ENCODE peak calls at places on chromosomes 6 and 20, in five cellular contexts. Q, Y, K, E and L are unnamed samples.

GRCh38 chr6:126307859-126308258 is 32.1 kb upstream of the CENPW start:
- DNase-seq in E (no peak), K (peak), Q (no peak), Y (no peak), L (no peak)

GRCh38 chr6:42140051-42140450 is 2.4 kb downstream of the C6orf132 start:
- DNase-seq in K (no peak), Y (no peak), Q (no peak), E (no peak), L (no peak)

GRCh38 chr6:114084327-114084890 is 113.5 kb upstream of the HDAC2 start:
- DNase-seq in E (no peak), K (no peak), Y (no peak), Q (no peak), L (no peak)

GRCh38 chr20:14879839-14880238 is 542.4 kb upstream of the FLRT3 start:
- DNase-seq in Q (no peak), E (no peak), K (no peak), Y (no peak), L (no peak)

GRCh38 chr6:32664827-32665362 is 1.6 kb downstream of the HLA-DQB1 start:
- DNase-seq in Q (no peak), K (no peak), Y (no peak), E (no peak), L (no peak)

GRCh38 chr6:14881399-14881798 is 364.5 kb upstream of the JARID2 start:
- DNase-seq in E (no peak), K (peak), Y (no peak), Q (no peak), L (no peak)

GRCh38 chr20:32045999-32046398 is 6.0 kb upstream of the HCK start:
- DNase-seq in E (no peak), Y (no peak), K (peak), Q (no peak), L (no peak)

GRCh38 chr20:59994697-59995122 is 36.5 kb downstream of the CDH26 start:
- DNase-seq in K (peak), Q (no peak), E (no peak), Y (no peak), L (no peak)

GRCh38 chr6:26064619-26065257 is 22.5 kb upstream of the HFE start:
- DNase-seq in Y (peak), Q (peak), K (peak), E (no peak), L (peak)

GRCh38 chr6:108653864-108654402 is 93.2 kb downstream of the FOXO3 start:
- DNase-seq in K (no peak), Y (no peak), Q (no peak), E (no peak), L (no peak)

GRCh38 chr6:143068001-143068400 is 7.3 kb downstream of the AIG1 start:
- DNase-seq in Q (no peak), E (no peak), Y (no peak), K (no peak), L (no peak)

GRCh38 chr6:34945317-34945716 is 56.3 kb downstream of the ANKS1A start:
- DNase-seq in Q (no peak), Y (no peak), E (no peak), K (no peak), L (no peak)

GRCh38 chr6:10418862-10419748 is 4.2 kb upstream of the TFAP2A start:
- DNase-seq in Q (no peak), E (peak), Y (no peak), K (peak), L (no peak)

GRCh38 chr6:38337819-38338465 is 301.8 kb downstream of the BTBD9 start:
- DNase-seq in Y (no peak), Q (no peak), E (no peak), K (peak), L (no peak)

GRCh38 chr20:39874049-39874893 is 814.8 kb downstream of the MAFB start:
- DNase-seq in E (peak), Y (peak), K (peak), Q (peak), L (peak)

GRCh38 chr6:40164345-40164755 is 230.1 kb upstream of the MOCS1 start:
- DNase-seq in Y (no peak), E (no peak), Q (no peak), K (peak), L (no peak)

GRCh38 chr6:27839303-27840081 is 72.7 kb downstream of the OR2B2 start:
- DNase-seq in Y (no peak), E (no peak), K (peak), Q (peak), L (peak)

GRCh38 chr6:41039060-41039998 is at the start of gene UNC5CL:
- DNase-seq in Y (peak), E (peak), Q (peak), K (peak), L (peak)

GRCh38 chr6:33885121-33886057 is 81.6 kb upstream of the MLN start:
- DNase-seq in Y (no peak), Q (no peak), K (peak), E (no peak), L (no peak)

GRCh38 chr20:23412026-23412425 is 9.3 kb downstream of the NAPB start:
- DNase-seq in Y (no peak), E (no peak), K (no peak), Q (no peak), L (no peak)

GRCh38 chr6:91834813-91835212 is 1247.9 kb upstream of the MAP3K7 start:
- DNase-seq in E (no peak), K (no peak), Y (no peak), Q (no peak), L (no peak)

GRCh38 chr6:48141975-48142374 is 31.0 kb upstream of the PTCHD4 start:
- DNase-seq in Y (no peak), E (no peak), K (no peak), Q (no peak), L (no peak)

GRCh38 chr6:39893286-39893685 is 41.0 kb downstream of the MOCS1 start:
- DNase-seq in Y (no peak), K (no peak), E (no peak), Q (no peak), L (no peak)

GRCh38 chr20:2162125-2162822 is 60.6 kb downstream of the STK35 start:
- DNase-seq in E (no peak), Y (no peak), Q (no peak), K (no peak), L (no peak)

GRCh38 chr6:91539451-91539850 is 952.6 kb upstream of the MAP3K7 start:
- DNase-seq in E (no peak), Q (peak), K (no peak), Y (no peak), L (no peak)

GRCh38 chr6:3516094-3516493 is 59.2 kb upstream of the SLC22A23 start:
- DNase-seq in K (no peak), Q (no peak), Y (no peak), E (no peak), L (no peak)

GRCh38 chr6:15292721-15293302 is 46.9 kb downstream of the JARID2 start:
- DNase-seq in Y (no peak), K (no peak), Q (no peak), E (no peak), L (no peak)

GRCh38 chr6:47924001-47924400 is 142.2 kb downstream of the OPN5 start:
- DNase-seq in Q (no peak), E (no peak), Y (no peak), K (no peak), L (no peak)